ENCODE peak calls at places on chromosomes 2 and 18, in nine cellular contexts. Z is aorta, N is left ventricle myocardium inferior, D is HepG2, X is sigmoid colon, B is right lobe of liver, K is neural progenitor cell, G is cardiac muscle cell, H is HAP-1. T is an unnamed sample. For H3K4me1, the result is how much of the 10 kb centered on the place peaks cover.

GRCh38 chr2:111704246-111704645 is 179.7 kb downstream of the ANAPC1 start:
- DNase-seq in N (no peak), X (no peak), K (no peak), D (peak), Z (no peak), B (no peak), H (no peak), G (no peak), T (no peak)

GRCh38 chr2:141766225-141766624 is 364.6 kb downstream of the LRP1B start:
- DNase-seq in H (no peak), G (no peak), N (no peak), Z (no peak), B (no peak), X (no peak), K (no peak), D (no peak), T (no peak)

GRCh38 chr2:173793649-173794565 is 171.3 kb downstream of the SP3 start:
- DNase-seq in H (no peak), G (no peak), B (no peak), X (no peak), D (no peak), N (no peak), K (peak), Z (no peak), T (no peak)

GRCh38 chr2:196380098-196380497 is 208.7 kb upstream of the STK17B start:
- DNase-seq in B (no peak), H (no peak), D (no peak), N (no peak), G (no peak), Z (no peak), X (no peak), K (no peak), T (no peak)

GRCh38 chr2:8021942-8022341 is 659.9 kb upstream of the ID2 start:
- DNase-seq in B (no peak), N (no peak), X (no peak), H (no peak), Z (no peak), K (no peak), G (no peak), D (no peak), T (no peak)

GRCh38 chr2:190551928-190552327 is 17.4 kb upstream of the NEMP2 start:
- DNase-seq in H (no peak), N (no peak), B (no peak), G (no peak), X (no peak), Z (no peak), K (no peak), D (no peak), T (no peak)

GRCh38 chr2:38428940-38429339 is 51.9 kb upstream of the ATL2 start:
- DNase-seq in B (no peak), X (no peak), N (no peak), K (no peak), G (no peak), Z (no peak), D (no peak), H (no peak), T (no peak)

GRCh38 chr2:24409700-24410556 is 49.6 kb upstream of the ITSN2 start:
- DNase-seq in N (no peak), B (no peak), K (peak), Z (no peak), H (peak), D (peak), G (peak), X (no peak), T (peak)

GRCh38 chr2:236107536-236107935 is 60.6 kb downstream of the GBX2 start:
- DNase-seq in N (no peak), B (no peak), G (no peak), H (no peak), D (no peak), X (no peak), Z (peak), K (no peak), T (no peak)

GRCh38 chr18:8835556-8835955 is 130.2 kb downstream of the MTCL1 start:
- DNase-seq in D (no peak), N (no peak), K (no peak), X (peak), B (peak), G (no peak), Z (no peak), H (no peak), T (no peak)

GRCh38 chr2:120770641-120771040 is 35.0 kb downstream of the GLI2 start:
- DNase-seq in K (no peak), Z (peak), D (no peak), H (no peak), G (no peak), B (no peak), X (peak), N (peak), T (no peak)

GRCh38 chr2:230798769-230799399 is 65.9 kb upstream of the ITM2C start:
- DNase-seq in B (no peak), K (peak), H (peak), N (no peak), G (peak), Z (no peak), X (no peak), D (peak), T (peak)

GRCh38 chr18:69935319-69936190 is 12.1 kb downstream of the CD226 start:
- DNase-seq in D (peak), G (peak), H (no peak), Z (no peak), X (no peak), B (no peak), K (peak), N (no peak), T (peak)

GRCh38 chr2:216666461-216667233 is 28.7 kb downstream of the IGFBP5 start:
- DNase-seq in D (peak), B (peak), Z (peak), G (peak), N (no peak), K (peak), H (peak), X (no peak), T (peak)

GRCh38 chr2:43376523-43377198 is 150.3 kb upstream of the ZFP36L2 start:
- DNase-seq in G (no peak), H (no peak), B (no peak), K (no peak), Z (no peak), N (no peak), X (no peak), D (peak), T (no peak)

GRCh38 chr2:16135913-16136310 is 195.6 kb downstream of the MYCN start:
- DNase-seq in Z (no peak), H (no peak), N (no peak), B (no peak), X (no peak), K (no peak), D (no peak), G (no peak), T (no peak)

GRCh38 chr2:237074211-237074993 is 11.3 kb upstream of the COPS8 start:
- DNase-seq in H (no peak), K (no peak), D (no peak), N (no peak), B (no peak), G (no peak), X (no peak), Z (no peak), T (no peak)

GRCh38 chr2:30790879-30791278 is 16.4 kb downstream of the CAPN13 start:
- DNase-seq in H (no peak), B (no peak), X (no peak), G (no peak), Z (no peak), N (no peak), K (no peak), D (no peak), T (no peak)

GRCh38 chr2:157497603-157498314 is 53.9 kb upstream of the CYTIP start:
- DNase-seq in Z (no peak), N (no peak), X (no peak), D (peak), H (no peak), B (no peak), G (peak), K (peak), T (peak)

GRCh38 chr2:143030127-143030526 is 99.1 kb upstream of the ARHGAP15 start:
- DNase-seq in B (no peak), D (no peak), K (no peak), X (no peak), Z (no peak), G (no peak), H (no peak), N (no peak), T (no peak)

GRCh38 chr2:150125708-150126107 is 361.8 kb downstream of the RND3 start:
- DNase-seq in H (no peak), K (peak), X (no peak), D (no peak), G (no peak), B (peak), Z (no peak), N (no peak), T (no peak)

GRCh38 chr2:207505180-207505579 is 24.6 kb upstream of the CREB1 start:
- DNase-seq in G (no peak), D (no peak), B (no peak), Z (no peak), K (peak), H (no peak), X (no peak), N (no peak), T (no peak)

GRCh38 chr2:45439788-45440773 is 171.0 kb downstream of the SRBD1 start:
- DNase-seq in G (no peak), B (no peak), N (no peak), K (no peak), D (peak), X (no peak), Z (no peak), H (no peak), T (no peak)

GRCh38 chr18:63774511-63774910 is 707 bp upstream of the SERPINB7 start:
- DNase-seq in Z (no peak), H (no peak), N (no peak), G (no peak), X (no peak), D (no peak), K (no peak), B (no peak), T (no peak)

GRCh38 chr18:63775166-63775730 is at the start of gene SERPINB7:
- DNase-seq in H (no peak), Z (no peak), K (no peak), X (no peak), B (no peak), D (no peak), N (no peak), G (no peak), T (no peak)

GRCh38 chr18:63783394-63783793 is 8.2 kb downstream of the SERPINB7 start:
- DNase-seq in G (no peak), B (no peak), H (no peak), K (no peak), N (no peak), X (no peak), Z (no peak), D (no peak), T (no peak)

GRCh38 chr18:63785031-63785430 is 9.8 kb downstream of the SERPINB7 start:
- DNase-seq in H (no peak), K (no peak), X (no peak), Z (no peak), D (no peak), N (no peak), G (no peak), B (no peak), T (no peak)

GRCh38 chr18:63779386-63779785 is 4.2 kb downstream of the SERPINB7 start:
- DNase-seq in D (no peak), Z (no peak), N (no peak), H (no peak), B (no peak), G (no peak), X (no peak), K (no peak), T (no peak)
- H3K4me3 ChIP-seq in D (no peak), Z (no peak), N (no peak), H (no peak), B (no peak), G (no peak), X (no peak), K (no peak), T (no peak)

GRCh38 chr18:24050916-24051255 is 36.3 kb downstream of the TTC39C start:
- DNase-seq in D (no peak), N (no peak), Z (no peak), H (no peak), G (no peak), X (no peak), B (no peak), K (no peak), T (no peak)

GRCh38 chr18:24051256-24051947 is 36.8 kb downstream of the TTC39C start:
- DNase-seq in N (no peak), H (no peak), G (no peak), D (peak), X (no peak), K (no peak), Z (no peak), B (peak), T (no peak)

GRCh38 chr18:24053211-24053610 is 38.7 kb downstream of the TTC39C start:
- DNase-seq in N (no peak), B (no peak), D (no peak), G (no peak), H (no peak), Z (no peak), X (no peak), K (no peak), T (peak)

GRCh38 chr18:24054130-24054529 is 39.6 kb downstream of the TTC39C start:
- DNase-seq in K (no peak), X (no peak), G (no peak), D (no peak), H (no peak), Z (no peak), N (no peak), B (no peak), T (peak)

GRCh38 chr18:24052053-24052452 is 37.5 kb downstream of the TTC39C start:
- DNase-seq in K (no peak), N (no peak), H (no peak), B (peak), D (peak), X (no peak), G (no peak), Z (no peak), T (no peak)
- H3K4me1 ChIP-seq in K (under half), N (under half), H (under half), B (under half), D (under half), X (under half), G (under half), Z (under half), T (half or more)

GRCh38 chr2:203376173-203376572 is 48.0 kb downstream of the ABI2 start:
- DNase-seq in Z (no peak), X (no peak), K (no peak), B (no peak), H (no peak), G (no peak), D (no peak), N (no peak), T (no peak)
- H3K4me3 ChIP-seq in Z (no peak), X (no peak), K (no peak), B (no peak), H (no peak), G (no peak), D (no peak), N (no peak), T (no peak)

GRCh38 chr2:26764906-26765305 is 822 bp downstream of the SLC35F6 start:
- DNase-seq in H (no peak), N (no peak), G (no peak), K (no peak), D (no peak), B (no peak), Z (no peak), X (no peak), T (no peak)
- H3K4me1 ChIP-seq in H (under half), N (half or more), G (under half), K (under half), D (under half), B (under half), Z (under half), X (under half), T (half or more)

GRCh38 chr2:28898048-28898447 is 3.6 kb downstream of the WDR43 start:
- DNase-seq in H (no peak), D (no peak), Z (no peak), G (no peak), K (no peak), N (no peak), B (no peak), X (no peak), T (no peak)
- H3K4me3 ChIP-seq in H (peak), D (peak), Z (no peak), G (no peak), K (no peak), N (no peak), B (no peak), X (no peak), T (no peak)

GRCh38 chr2:105787376-105788318 is 42.9 kb downstream of the NCK2 start:
- DNase-seq in G (peak), X (no peak), N (peak), K (no peak), H (no peak), Z (peak), D (no peak), B (no peak), T (no peak)
- H3K4me1 ChIP-seq in G (under half), X (under half), N (half or more), K (under half), H (under half), Z (under half), D (under half), B (under half), T (half or more)

DNA sequence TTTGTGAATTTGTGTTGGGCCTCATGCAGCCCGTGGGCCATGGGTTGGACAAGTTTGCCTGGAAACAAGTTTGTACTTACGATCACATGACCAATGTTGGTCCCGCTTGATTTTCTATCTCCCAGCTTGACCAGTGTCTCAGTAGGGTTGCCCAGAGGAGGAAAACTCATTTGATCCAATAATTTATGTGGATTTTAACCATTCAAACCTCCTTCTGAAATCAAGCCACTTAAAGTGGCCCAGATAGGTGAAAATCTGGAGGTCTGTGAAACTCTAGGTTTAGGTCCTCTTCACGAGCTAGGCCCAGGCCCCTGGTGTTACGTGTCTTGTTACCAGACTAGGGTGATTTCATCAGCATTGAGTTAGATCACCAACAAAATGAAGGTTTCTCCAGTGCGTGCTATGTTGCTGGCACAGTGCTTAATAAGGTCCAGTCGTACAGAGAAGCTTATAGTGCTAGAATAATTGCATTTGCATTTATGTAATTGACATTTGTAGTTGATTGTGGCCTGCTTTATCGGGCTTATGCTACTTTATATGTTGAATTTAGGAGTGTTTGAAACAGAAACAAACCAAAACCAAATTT is 4.4 kb downstream of the ACTR2 start:
- DNase-seq in B (no peak), D (no peak), G (no peak), H (no peak), K (no peak), N (no peak), Z (no peak), X (no peak), T (no peak)
- H3K4me3 ChIP-seq in B (no peak), D (no peak), G (no peak), H (no peak), K (no peak), N (no peak), Z (no peak), X (no peak), T (no peak)

GRCh38 chr2:114642988-114643553 is 200.6 kb downstream of the DPP10 start:
- DNase-seq in G (peak), Z (no peak), X (no peak), N (no peak), K (no peak), H (no peak), D (no peak), B (no peak), T (no peak)
- H3K4me1 ChIP-seq in G (under half), Z (under half), X (under half), N (under half), K (under half), H (under half), D (under half), B (under half), T (under half)

T was measured in CD4-positive, alpha-beta memory T cell.